ENCODE peak calls at places on chromosome 3, in seven cellular contexts. C is psoas muscle; B is iPS DF 6.9; H is stomach; G is CD4-positive, alpha-beta memory T cell; K is upper lobe of right lung; I is thoracic aorta. U is an unnamed sample. For H3K4me1, the result is how much of the 10 kb centered on the place peaks cover.

GRCh38 chr3:123353852-123354238 is 95.0 kb downstream of the ADCY5 start:
- DNase-seq in C (no peak), B (no peak), H (no peak), G (no peak), K (no peak), I (no peak), U (no peak)

GRCh38 chr3:13011369-13012227 is 61.6 kb downstream of the IQSEC1 start:
- DNase-seq in C (peak), B (no peak), H (peak), G (peak), K (peak), I (no peak), U (no peak)

GRCh38 chr3:36362973-36363372 is 17.3 kb upstream of the STAC start:
- DNase-seq in C (no peak), B (no peak), H (no peak), G (no peak), K (no peak), I (no peak), U (no peak)

GRCh38 chr3:193883551-193883950 is 252.4 kb upstream of the HES1 start:
- DNase-seq in C (no peak), B (no peak), H (no peak), G (no peak), K (no peak), I (no peak), U (no peak)

GRCh38 chr3:153442386-153442785 is 280.4 kb downstream of the RAP2B start:
- DNase-seq in C (no peak), B (no peak), H (no peak), G (no peak), K (no peak), I (no peak), U (no peak)

GRCh38 chr3:149489060-149489690 is 14.7 kb downstream of the TM4SF4 start:
- DNase-seq in C (no peak), B (no peak), H (no peak), G (no peak), K (no peak), I (no peak), U (no peak)

GRCh38 chr3:153190923-153191322 is 28.9 kb downstream of the RAP2B start:
- DNase-seq in C (no peak), B (no peak), H (no peak), G (no peak), K (no peak), I (no peak), U (no peak)

GRCh38 chr3:64157150-64158035 is 67.9 kb downstream of the PRICKLE2 start:
- DNase-seq in C (no peak), B (no peak), H (peak), G (no peak), K (no peak), I (no peak), U (no peak)

GRCh38 chr3:104992618-104993017 is 374.1 kb upstream of the ALCAM start:
- DNase-seq in C (no peak), B (no peak), H (no peak), G (no peak), K (no peak), I (no peak), U (no peak)

GRCh38 chr3:65107174-65107573 is 419.4 kb upstream of the ADAMTS9 start:
- DNase-seq in C (no peak), B (no peak), H (no peak), G (no peak), K (no peak), I (no peak), U (no peak)

GRCh38 chr3:43185656-43186375 is 79.9 kb upstream of the POMGNT2 start:
- DNase-seq in C (no peak), B (no peak), H (no peak), G (no peak), K (no peak), I (no peak), U (no peak)

GRCh38 chr3:39125837-39126500 is 18.5 kb downstream of the TTC21A start:
- DNase-seq in C (no peak), B (no peak), H (no peak), G (no peak), K (no peak), I (no peak), U (no peak)

GRCh38 chr3:31767920-31768319 is 213.1 kb downstream of the OSBPL10 start:
- DNase-seq in C (no peak), B (no peak), H (no peak), G (no peak), K (no peak), I (no peak), U (no peak)

DNA sequence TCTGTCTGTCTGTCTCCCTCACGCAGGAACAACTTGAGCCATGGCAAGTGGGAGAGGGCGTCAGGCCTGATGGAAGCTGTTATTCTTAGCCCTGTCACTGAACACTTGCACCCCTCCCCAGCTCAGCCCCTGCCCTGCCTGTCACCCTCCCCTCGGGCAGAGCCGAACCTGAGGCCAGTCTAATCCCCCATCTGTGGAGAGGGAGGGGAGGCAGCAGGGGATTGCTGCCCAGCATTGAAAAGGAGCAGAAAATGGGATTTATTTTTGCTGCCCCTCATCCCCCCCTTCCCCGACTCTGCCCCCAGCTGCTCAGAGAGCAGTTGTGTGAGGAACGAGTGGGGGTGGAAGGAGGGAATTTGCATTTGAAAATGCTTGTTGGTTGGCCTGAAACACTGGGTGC is 71.6 kb downstream of the EPHB3 start:
- DNase-seq in C (peak), B (no peak), H (no peak), G (no peak), K (peak), I (no peak), U (no peak)
- H3K4me1 ChIP-seq in C (under half), B (under half), H (under half), G (under half), K (under half), I (under half), U (under half)

DNA sequence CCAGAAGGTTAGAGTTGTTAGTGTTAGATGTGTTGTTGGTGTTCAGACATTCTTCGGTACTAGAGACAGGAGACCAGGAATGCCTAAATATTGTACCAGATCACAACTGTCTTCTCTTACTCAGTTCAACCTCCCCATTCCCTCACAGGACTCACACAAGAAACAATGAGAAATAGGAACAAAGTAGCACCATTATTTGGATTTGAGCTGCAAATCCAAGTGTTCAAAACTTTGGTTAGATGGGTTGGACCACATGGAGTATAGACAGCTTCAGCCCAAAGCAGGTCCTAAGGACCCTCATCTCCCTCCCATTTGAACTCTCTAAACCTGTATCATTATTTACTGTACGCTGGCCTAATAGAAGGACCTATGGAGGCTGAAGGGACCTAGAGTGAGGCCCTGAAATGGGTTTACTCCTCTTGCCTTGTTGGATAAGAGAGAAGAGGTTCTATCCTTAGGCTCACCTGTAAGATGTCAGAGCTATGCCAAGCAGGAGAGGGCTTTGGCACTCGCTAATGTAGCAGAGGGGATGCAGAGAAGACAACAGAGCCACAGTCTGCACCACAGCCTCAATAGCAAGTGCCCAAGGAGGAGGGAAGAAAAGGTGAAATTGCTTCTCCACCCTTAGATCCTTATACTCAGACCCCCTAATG is 70.9 kb downstream of the FNDC3B start:
- DNase-seq in C (no peak), B (no peak), H (no peak), G (no peak), K (no peak), I (no peak), U (no peak)
- H3K4me1 ChIP-seq in C (under half), B (under half), H (half or more), G (under half), K (under half), I (under half), U (under half)

DNA sequence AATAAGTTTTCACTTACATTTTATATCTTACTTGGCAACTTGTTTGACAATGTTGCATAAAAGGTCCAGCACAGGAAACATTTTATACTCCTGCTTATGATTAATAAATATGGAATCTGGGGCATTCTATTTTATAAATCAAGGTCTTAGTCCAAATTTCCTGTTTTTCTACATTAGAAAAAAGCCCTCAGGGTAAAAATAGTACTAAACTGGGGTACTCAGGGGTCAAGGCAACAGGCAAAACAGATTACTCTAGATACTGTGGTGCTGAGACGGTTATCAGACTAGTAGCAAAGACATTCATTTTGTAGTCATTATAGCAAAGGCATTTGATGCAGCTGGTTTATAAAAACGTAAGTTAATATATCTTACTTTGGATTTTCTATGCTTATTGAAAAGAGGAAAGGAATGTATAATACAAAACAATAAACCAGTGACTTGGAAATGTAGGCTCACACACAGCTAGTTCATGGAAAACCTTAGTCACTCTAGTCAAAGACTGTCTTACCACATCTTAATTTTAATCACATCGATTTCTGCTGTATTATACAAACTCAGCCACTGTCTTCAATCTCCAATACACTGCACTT is 45.4 kb upstream of the FILIP1L start:
- DNase-seq in C (no peak), B (no peak), H (no peak), G (no peak), K (no peak), I (no peak), U (no peak)
- H3K4me1 ChIP-seq in C (half or more), B (under half), H (under half), G (under half), K (under half), I (half or more), U (under half)

GRCh38 chr3:57960174-57960505 is 48.1 kb upstream of the FLNB start:
- DNase-seq in C (no peak), B (no peak), H (no peak), G (no peak), K (no peak), I (no peak), U (no peak)

GRCh38 chr3:57957823-57958222 is 50.4 kb upstream of the FLNB start:
- DNase-seq in C (no peak), B (no peak), H (no peak), G (no peak), K (no peak), I (no peak), U (no peak)

GRCh38 chr3:57958642-57959406 is 49.4 kb upstream of the FLNB start:
- DNase-seq in C (peak), B (no peak), H (no peak), G (no peak), K (no peak), I (no peak), U (no peak)

GRCh38 chr3:57961177-57961827 is 46.9 kb upstream of the FLNB start:
- DNase-seq in C (no peak), B (no peak), H (no peak), G (no peak), K (no peak), I (no peak), U (no peak)

GRCh38 chr3:57959407-57960173 is 48.6 kb upstream of the FLNB start:
- DNase-seq in C (no peak), B (no peak), H (no peak), G (no peak), K (no peak), I (no peak), U (no peak)
- H3K4me1 ChIP-seq in C (under half), B (under half), H (under half), G (under half), K (under half), I (under half), U (under half)

DNA sequence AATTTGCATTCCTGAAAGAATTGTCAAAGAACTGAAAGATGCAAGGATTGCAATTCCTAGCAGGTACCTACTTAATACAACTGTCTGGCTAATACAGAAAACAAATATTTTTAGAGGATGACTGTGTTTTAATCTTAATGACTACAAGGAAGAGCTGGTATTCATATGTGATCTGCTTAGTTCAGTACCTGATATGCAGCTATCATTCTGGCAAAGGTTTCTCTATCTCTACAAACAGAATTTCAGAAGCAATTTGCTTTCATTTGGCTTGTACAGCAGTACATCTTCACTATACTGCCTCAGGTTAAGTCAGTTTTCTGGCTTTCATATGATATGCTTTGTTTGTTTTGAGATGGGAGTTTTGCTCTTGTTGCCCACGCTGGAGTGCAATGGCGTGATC is 51.3 kb downstream of the TBL1XR1 start:
- DNase-seq in C (no peak), B (no peak), H (no peak), G (no peak), K (no peak), I (no peak), U (no peak)
- H3K4me1 ChIP-seq in C (half or more), B (under half), H (half or more), G (half or more), K (under half), I (half or more), U (under half)

GRCh38 chr3:10188798-10189556 is 24.3 kb downstream of the IRAK2 start:
- DNase-seq in C (peak), B (no peak), H (no peak), G (no peak), K (no peak), I (no peak), U (no peak)
- H3K4me1 ChIP-seq in C (half or more), B (under half), H (half or more), G (half or more), K (half or more), I (half or more), U (half or more)

U was measured in body of pancreas.